ENCODE peak calls at places on chromosomes 3 and 15, in eight cellular contexts. One of them, this sample, is unnamed.

GRCh38 chr3:53226142-53226840 is 29.5 kb downstream of the TKT start:
- DNase-seq in stimulated activated naive CD8-positive, alpha-beta T cell treated with anti-CD3 and anti-CD28 coated beads, Interleukin-15, Interleukin-2, amounts not matched to agents 100 U/mL and 50 U/mL, for 24 hours: no peak
- DNase-seq in HFFc6: no peak
- DNase-seq in OCI-LY7: no peak
- DNase-seq in left ventricle myocardium superior: peak
- DNase-seq in cardiac muscle cell: no peak
- DNase-seq in pancreas: no peak
- DNase-seq in heart right ventricle: no peak
- DNase-seq in this sample: no peak

GRCh38 chr3:87856126-87856525 is 202.7 kb downstream of the CGGBP1 start:
- DNase-seq in stimulated activated naive CD8-positive, alpha-beta T cell treated with anti-CD3 and anti-CD28 coated beads, Interleukin-15, Interleukin-2, amounts not matched to agents 100 U/mL and 50 U/mL, for 24 hours: no peak
- DNase-seq in HFFc6: peak
- DNase-seq in OCI-LY7: no peak
- DNase-seq in left ventricle myocardium superior: no peak
- DNase-seq in cardiac muscle cell: no peak
- DNase-seq in pancreas: no peak
- DNase-seq in heart right ventricle: no peak
- DNase-seq in this sample: no peak

GRCh38 chr3:178146406-178146831 is 389.8 kb upstream of the KCNMB2 start:
- DNase-seq in stimulated activated naive CD8-positive, alpha-beta T cell treated with anti-CD3 and anti-CD28 coated beads, Interleukin-15, Interleukin-2, amounts not matched to agents 100 U/mL and 50 U/mL, for 24 hours: no peak
- DNase-seq in HFFc6: peak
- DNase-seq in OCI-LY7: no peak
- DNase-seq in left ventricle myocardium superior: no peak
- DNase-seq in cardiac muscle cell: no peak
- DNase-seq in pancreas: no peak
- DNase-seq in heart right ventricle: no peak
- DNase-seq in this sample: no peak

GRCh38 chr3:42507751-42508335 is 5.4 kb downstream of the VIPR1 start:
- DNase-seq in stimulated activated naive CD8-positive, alpha-beta T cell treated with anti-CD3 and anti-CD28 coated beads, Interleukin-15, Interleukin-2, amounts not matched to agents 100 U/mL and 50 U/mL, for 24 hours: peak
- DNase-seq in HFFc6: no peak
- DNase-seq in OCI-LY7: no peak
- DNase-seq in left ventricle myocardium superior: no peak
- DNase-seq in cardiac muscle cell: no peak
- DNase-seq in pancreas: no peak
- DNase-seq in heart right ventricle: no peak
- DNase-seq in this sample: no peak

GRCh38 chr3:133536635-133536980 is 36.9 kb upstream of the CDV3 start:
- DNase-seq in stimulated activated naive CD8-positive, alpha-beta T cell treated with anti-CD3 and anti-CD28 coated beads, Interleukin-15, Interleukin-2, amounts not matched to agents 100 U/mL and 50 U/mL, for 24 hours: no peak
- DNase-seq in HFFc6: no peak
- DNase-seq in OCI-LY7: no peak
- DNase-seq in left ventricle myocardium superior: no peak
- DNase-seq in cardiac muscle cell: no peak
- DNase-seq in pancreas: no peak
- DNase-seq in heart right ventricle: no peak
- DNase-seq in this sample: no peak

GRCh38 chr3:32105291-32106131 is 909 bp upstream of the GPD1L start:
- DNase-seq in stimulated activated naive CD8-positive, alpha-beta T cell treated with anti-CD3 and anti-CD28 coated beads, Interleukin-15, Interleukin-2, amounts not matched to agents 100 U/mL and 50 U/mL, for 24 hours: no peak
- DNase-seq in HFFc6: no peak
- DNase-seq in OCI-LY7: no peak
- DNase-seq in left ventricle myocardium superior: no peak
- DNase-seq in cardiac muscle cell: no peak
- DNase-seq in pancreas: no peak
- DNase-seq in heart right ventricle: no peak
- DNase-seq in this sample: peak

GRCh38 chr3:169116056-169116693 is 547.3 kb downstream of the MECOM start:
- DNase-seq in stimulated activated naive CD8-positive, alpha-beta T cell treated with anti-CD3 and anti-CD28 coated beads, Interleukin-15, Interleukin-2, amounts not matched to agents 100 U/mL and 50 U/mL, for 24 hours: no peak
- DNase-seq in HFFc6: no peak
- DNase-seq in OCI-LY7: no peak
- DNase-seq in left ventricle myocardium superior: no peak
- DNase-seq in cardiac muscle cell: no peak
- DNase-seq in pancreas: no peak
- DNase-seq in heart right ventricle: no peak
- DNase-seq in this sample: no peak

GRCh38 chr15:24919446-24919845 is 35.3 kb upstream of the SNRPN start:
- DNase-seq in stimulated activated naive CD8-positive, alpha-beta T cell treated with anti-CD3 and anti-CD28 coated beads, Interleukin-15, Interleukin-2, amounts not matched to agents 100 U/mL and 50 U/mL, for 24 hours: no peak
- DNase-seq in HFFc6: no peak
- DNase-seq in OCI-LY7: no peak
- DNase-seq in left ventricle myocardium superior: no peak
- DNase-seq in cardiac muscle cell: no peak
- DNase-seq in pancreas: no peak
- DNase-seq in heart right ventricle: no peak
- DNase-seq in this sample: no peak

GRCh38 chr3:30657914-30658313 is 51.5 kb downstream of the TGFBR2 start:
- DNase-seq in stimulated activated naive CD8-positive, alpha-beta T cell treated with anti-CD3 and anti-CD28 coated beads, Interleukin-15, Interleukin-2, amounts not matched to agents 100 U/mL and 50 U/mL, for 24 hours: no peak
- DNase-seq in HFFc6: peak
- DNase-seq in OCI-LY7: no peak
- DNase-seq in left ventricle myocardium superior: no peak
- DNase-seq in cardiac muscle cell: no peak
- DNase-seq in pancreas: no peak
- DNase-seq in heart right ventricle: no peak
- DNase-seq in this sample: no peak